ENCODE peak calls at places on chromosomes 16 and 17, in six cellular contexts. F, V, B, I, X and A are unnamed samples.

GRCh38 chr17:43766413-43767052 is 7.9 kb upstream of the SOST start:
- DNase-seq in F (peak; percentile 21), V (peak; percentile 44), B (peak; percentile 71), I (peak; percentile 88), X (peak; percentile 40), A (peak; percentile 23)

GRCh38 chr16:30902070-30902972 is 5.9 kb downstream of the CTF1 start:
- DNase-seq in F (no peak), V (peak; percentile 41), B (no peak), I (peak; percentile 82), X (no peak), A (no peak)

GRCh38 chr16:67979955-67980678 is at the start of gene DPEP3:
- DNase-seq in F (no peak), V (no peak), B (no peak), I (no peak), X (no peak), A (no peak)

GRCh38 chr16:89002851-89003830 is 26.1 kb upstream of the CBFA2T3 start:
- DNase-seq in F (no peak), V (no peak), B (no peak), I (no peak), X (no peak), A (no peak)

GRCh38 chr16:70481929-70482536 is 27.6 kb downstream of the FCSK start:
- DNase-seq in F (no peak), V (no peak), B (no peak), I (no peak), X (no peak), A (no peak)

GRCh38 chr16:89313583-89313982 is 96.1 kb downstream of the ZNF778 start:
- DNase-seq in F (no peak), V (no peak), B (no peak), I (no peak), X (no peak), A (no peak)

GRCh38 chr16:17817260-17817659 is 346.5 kb upstream of the XYLT1 start:
- DNase-seq in F (no peak), V (no peak), B (no peak), I (no peak), X (no peak), A (no peak)

GRCh38 chr17:42141382-42141781 is 13.4 kb downstream of the RAB5C start:
- DNase-seq in F (no peak), V (no peak), B (no peak), I (no peak), X (no peak), A (no peak)

GRCh38 chr17:2396192-2396567 is 4.7 kb downstream of the MNT start:
- DNase-seq in F (no peak), V (no peak), B (no peak), I (no peak), X (no peak), A (no peak)

GRCh38 chr17:73710095-73710592 is 65.9 kb upstream of the SDK2 start:
- DNase-seq in F (peak; percentile 51), V (peak; percentile 58), B (peak; percentile 44), I (peak; percentile 79), X (peak; percentile 57), A (peak; percentile 45)

GRCh38 chr17:15422392-15422957 is 44.9 kb downstream of the CDRT4 start:
- DNase-seq in F (no peak), V (no peak), B (no peak), I (no peak), X (no peak), A (no peak)

GRCh38 chr16:81632392-81633146 is 146.5 kb upstream of the PLCG2 start:
- DNase-seq in F (no peak), V (peak; percentile 58), B (no peak), I (peak; percentile 60), X (peak; percentile 62), A (peak; percentile 69)

GRCh38 chr17:10210151-10210574 is 11.8 kb upstream of the GAS7 start:
- DNase-seq in F (no peak), V (no peak), B (no peak), I (no peak), X (no peak), A (no peak)

GRCh38 chr16:22054847-22055590 is 37.3 kb upstream of the VWA3A start:
- DNase-seq in F (no peak), V (no peak), B (no peak), I (no peak), X (no peak), A (no peak)

GRCh38 chr17:75765981-75766380 is 989 bp upstream of the GALK1 start:
- DNase-seq in F (no peak), V (no peak), B (no peak), I (no peak), X (no peak), A (no peak)

GRCh38 chr17:79741751-79742588 is 11.2 kb downstream of the ENPP7 start:
- DNase-seq in F (peak; percentile 51), V (peak; percentile 66), B (peak; percentile 68), I (peak; percentile 93), X (peak; percentile 60), A (peak; percentile 58)

GRCh38 chr17:27810211-27810901 is 10.0 kb upstream of the NOS2 start:
- DNase-seq in F (no peak), V (no peak), B (no peak), I (no peak), X (no peak), A (no peak)

GRCh38 chr17:16926591-16927451 is 45.1 kb downstream of the TNFRSF13B start:
- DNase-seq in F (no peak), V (no peak), B (peak; percentile 16), I (no peak), X (no peak), A (no peak)

GRCh38 chr16:75237398-75238131 is 13.9 kb downstream of the BCAR1 start:
- DNase-seq in F (no peak), V (no peak), B (no peak), I (no peak), X (no peak), A (no peak)

GRCh38 chr17:45311762-45312476 is 4.9 kb downstream of the MAP3K14 start:
- DNase-seq in F (no peak), V (peak; percentile 48), B (no peak), I (peak; percentile 62), X (peak; percentile 52), A (peak; percentile 36)

GRCh38 chr17:58531661-58532554 is 17.5 kb upstream of the MTMR4 start:
- DNase-seq in F (no peak), V (peak; percentile 43), B (no peak), I (no peak), X (peak; percentile 47), A (peak; percentile 43)